ENCODE peak calls at places on chromosomes 3 and 15, in nine cellular contexts. K is SJCRH30; O is suprapubic skin; A is cardiac muscle cell; C is upper lobe of left lung; L is CD8-positive, alpha-beta memory T cell; J is tibial nerve; Z is OCI-LY7; X is heart left ventricle. M is an unnamed sample.

GRCh38 chr3:124296416-124296815 is 304.5 kb upstream of the ROPN1 start:
- DNase-seq in K (no peak), O (no peak), A (no peak), C (no peak), L (no peak), J (no peak), Z (peak; percentile 67), X (no peak), M (no peak)

GRCh38 chr15:70863450-70864218 is 9.7 kb upstream of the LARP6 start:
- DNase-seq in K (peak; percentile 92), O (no peak), A (peak; percentile 87), C (no peak), L (no peak), J (peak; percentile 30), Z (no peak), X (no peak), M (no peak)

GRCh38 chr15:46277994-46278885 is 643.4 kb downstream of the SQOR start:
- DNase-seq in K (peak; percentile 17), O (no peak), A (no peak), C (no peak), L (no peak), J (no peak), Z (no peak), X (no peak), M (no peak)

GRCh38 chr3:86973440-86973839 is 17.5 kb downstream of the VGLL3 start:
- DNase-seq in K (peak; percentile 85), O (no peak), A (peak; percentile 93), C (no peak), L (no peak), J (no peak), Z (no peak), X (no peak), M (no peak)

GRCh38 chr3:138947303-138948121 is 495 bp downstream of the FOXL2NB start:
- DNase-seq in K (peak; percentile 12), O (no peak), A (no peak), C (no peak), L (no peak), J (no peak), Z (no peak), X (no peak), M (peak; percentile 69)

GRCh38 chr15:67941643-67942315 is 101.9 kb upstream of the RNU6-1 start:
- DNase-seq in K (no peak), O (no peak), A (peak; percentile 64), C (no peak), L (no peak), J (no peak), Z (no peak), X (no peak), M (no peak)

GRCh38 chr15:81710328-81710727 is 335.5 kb downstream of the MEX3B start:
- DNase-seq in K (no peak), O (no peak), A (no peak), C (no peak), L (no peak), J (no peak), Z (no peak), X (no peak), M (no peak)

GRCh38 chr3:160921020-160921635 is 165.1 kb downstream of the PPM1L start:
- DNase-seq in K (peak; percentile 53), O (no peak), A (peak; percentile 64), C (no peak), L (no peak), J (peak; percentile 22), Z (peak; percentile 50), X (no peak), M (no peak)

GRCh38 chr15:72797834-72798233 is 14.3 kb upstream of the ADPGK start:
- DNase-seq in K (no peak), O (no peak), A (no peak), C (peak; percentile 41), L (no peak), J (no peak), Z (no peak), X (no peak), M (no peak)

GRCh38 chr3:158683216-158683975 is 10.9 kb upstream of the LXN start:
- DNase-seq in K (no peak), O (no peak), A (peak; percentile 66), C (no peak), L (no peak), J (no peak), Z (no peak), X (no peak), M (no peak)

GRCh38 chr3:184133840-184134745 is 1.1 kb upstream of the EIF2B5 start:
- DNase-seq in K (peak; percentile 91), O (peak; percentile 87), A (peak; percentile 89), C (peak; percentile 91), L (no peak), J (peak; percentile 76), Z (peak; percentile 72), X (peak; percentile 90), M (peak; percentile 91)

GRCh38 chr3:67976683-67977082 is 322.3 kb upstream of the SUCLG2 start:
- DNase-seq in K (no peak), O (no peak), A (no peak), C (no peak), L (no peak), J (no peak), Z (no peak), X (no peak), M (no peak)

GRCh38 chr3:122535964-122536363 is 21.2 kb upstream of the KPNA1 start:
- DNase-seq in K (no peak), O (no peak), A (no peak), C (no peak), L (no peak), J (no peak), Z (no peak), X (no peak), M (no peak)

DNA sequence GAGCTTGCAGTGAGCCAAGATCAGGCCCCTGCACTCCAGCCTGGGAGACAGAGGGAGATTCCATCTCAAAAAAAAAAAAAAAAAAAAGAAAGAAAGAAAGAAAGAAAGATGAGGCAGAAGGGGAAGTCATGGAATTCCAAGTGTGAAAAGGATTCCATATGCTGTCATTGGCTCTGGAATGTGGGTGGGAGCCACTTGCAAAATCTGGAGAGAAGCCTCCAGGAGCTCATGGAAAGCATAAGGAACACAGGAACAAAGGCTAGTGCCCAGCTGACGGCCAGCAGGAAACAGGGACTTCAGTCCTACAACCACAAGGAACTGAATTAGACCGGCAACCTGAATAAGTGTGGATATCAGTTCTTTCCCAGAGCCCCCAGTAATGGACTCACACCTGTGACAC is 12.5 kb upstream of the TRAK1 start:
- DNase-seq in K (no peak), O (no peak), A (no peak), C (no peak), L (no peak), J (no peak), Z (no peak), X (peak; percentile 16), M (no peak)
- H3K4me1 ChIP-seq in K (peaks cover 13% of the 10 kb centered on the region), O (peaks cover 44% of the 10 kb centered on the region), A (peaks cover 31% of the 10 kb centered on the region), C (peaks cover 40% of the 10 kb centered on the region), L (peaks cover 24% of the 10 kb centered on the region), J (no peaks in the 10 kb centered on the region), Z (peaks cover 46% of the 10 kb centered on the region), X (peaks cover 8% of the 10 kb centered on the region), M (peaks cover 14% of the 10 kb centered on the region)

DNA sequence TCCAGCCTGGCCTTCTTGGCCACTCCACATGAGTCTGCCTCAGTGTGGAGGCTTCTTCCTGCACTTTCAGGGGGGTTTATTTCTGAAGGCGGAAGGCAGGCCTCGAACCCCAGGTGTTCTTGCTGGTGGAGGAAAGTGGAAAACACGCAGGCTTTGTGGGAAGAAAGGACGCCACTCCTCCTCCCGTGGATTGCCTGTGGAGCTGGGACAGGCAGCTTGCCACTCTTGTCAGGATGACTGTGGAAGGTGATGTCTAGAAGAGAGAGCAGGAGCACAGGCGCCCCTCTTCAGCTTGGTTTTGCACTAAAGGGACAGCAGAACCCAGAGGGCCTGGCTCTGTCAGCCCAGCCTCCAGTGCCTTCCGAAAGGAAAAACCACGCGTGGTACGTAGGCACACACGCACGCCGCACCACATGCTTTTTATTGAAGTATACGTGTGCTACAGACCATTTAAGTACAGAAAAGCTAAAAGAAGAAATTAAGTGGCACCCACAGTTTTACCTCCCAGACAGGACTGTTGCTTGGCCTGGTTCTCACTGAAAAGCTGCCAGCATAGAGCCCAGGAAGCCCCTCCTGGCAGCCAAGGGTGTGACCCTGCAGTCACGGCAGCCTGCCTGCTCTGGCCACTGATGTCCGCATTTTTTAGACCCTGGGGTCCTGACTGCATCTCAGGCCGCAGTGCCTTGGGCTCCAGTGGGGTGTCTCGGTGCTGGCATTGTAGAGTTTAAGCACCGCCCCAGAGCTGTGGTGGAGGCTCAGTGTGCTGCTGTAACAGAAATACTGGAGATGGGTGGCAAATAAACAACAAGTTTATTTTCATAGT is 21.6 kb downstream of the KLF13 start:
- DNase-seq in K (no peak), O (no peak), A (no peak), C (no peak), L (no peak), J (no peak), Z (no peak), X (no peak), M (no peak)
- H3K4me1 ChIP-seq in K (peaks cover 34% of the 10 kb centered on the region), O (peaks cover 100% of the 10 kb centered on the region), A (peaks cover 28% of the 10 kb centered on the region), C (peaks cover 98% of the 10 kb centered on the region), L (peaks cover 100% of the 10 kb centered on the region), J (peaks cover 3% of the 10 kb centered on the region), Z (peaks cover 97% of the 10 kb centered on the region), X (peaks cover 66% of the 10 kb centered on the region), M (peaks cover 2% of the 10 kb centered on the region)

DNA sequence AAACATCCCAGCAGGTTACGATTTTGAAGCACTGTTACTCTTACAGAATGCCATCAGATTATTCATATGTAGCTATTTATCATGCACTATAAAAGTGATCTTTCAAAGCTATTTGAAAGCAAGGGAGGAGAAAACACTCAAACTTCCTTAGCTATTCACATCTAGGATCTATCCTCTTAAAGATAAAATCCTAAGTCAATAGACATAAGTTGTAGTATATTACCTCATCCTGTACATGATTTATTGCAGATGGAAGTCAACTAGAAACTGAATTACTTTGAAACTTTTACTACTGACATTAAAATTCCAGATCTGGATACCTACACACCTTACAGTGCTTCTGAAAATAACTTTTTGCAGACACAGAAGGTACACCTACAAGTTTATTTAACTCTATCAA is 197.2 kb downstream of the MEIS2 start:
- DNase-seq in K (no peak), O (no peak), A (no peak), C (no peak), L (no peak), J (no peak), Z (no peak), X (no peak), M (no peak)
- H3K4me1 ChIP-seq in K (peaks cover 19% of the 10 kb centered on the region), O (peaks cover 27% of the 10 kb centered on the region), A (peaks cover 90% of the 10 kb centered on the region), C (no peaks in the 10 kb centered on the region), L (no peaks in the 10 kb centered on the region), J (no peaks in the 10 kb centered on the region), Z (no peaks in the 10 kb centered on the region), X (no peaks in the 10 kb centered on the region), M (peaks cover 3% of the 10 kb centered on the region)

GRCh38 chr15:39701988-39702387 is 80.7 kb downstream of the FSIP1 start:
- DNase-seq in K (no peak), O (no peak), A (no peak), C (no peak), L (no peak), J (no peak), Z (no peak), X (no peak), M (no peak)

GRCh38 chr15:39699531-39700110 is 83.0 kb downstream of the FSIP1 start:
- DNase-seq in K (no peak), O (no peak), A (peak; percentile 18), C (no peak), L (no peak), J (no peak), Z (no peak), X (no peak), M (no peak)

GRCh38 chr15:39695793-39696192 is 86.8 kb downstream of the FSIP1 start:
- DNase-seq in K (no peak), O (no peak), A (no peak), C (no peak), L (no peak), J (no peak), Z (no peak), X (no peak), M (no peak)

GRCh38 chr15:39700301-39700700 is 82.3 kb downstream of the FSIP1 start:
- DNase-seq in K (no peak), O (no peak), A (no peak), C (no peak), L (no peak), J (no peak), Z (no peak), X (no peak), M (no peak)

GRCh38 chr15:39698444-39699390 is 83.9 kb downstream of the FSIP1 start:
- DNase-seq in K (no peak), O (no peak), A (peak; percentile 57), C (peak; percentile 56), L (no peak), J (no peak), Z (no peak), X (no peak), M (no peak)
- H3K4me1 ChIP-seq in K (no peaks in the 10 kb centered on the region), O (peaks cover 3% of the 10 kb centered on the region), A (no peaks in the 10 kb centered on the region), C (no peaks in the 10 kb centered on the region), L (no peaks in the 10 kb centered on the region), J (no peaks in the 10 kb centered on the region), Z (no peaks in the 10 kb centered on the region), X (no peaks in the 10 kb centered on the region), M (no peaks in the 10 kb centered on the region)